ENCODE peak calls at places on chromosomes 7 and 10, in seven cellular contexts. P is hepatocyte, F is mammary epithelial cell, U is PC-3, O is GM23338, G is fibroblast of lung, D is GM23248. R is an unnamed sample.

GRCh38 chr7:144670251-144670650 is 165.6 kb downstream of the TPK1 start:
- DNase-seq in O (peak; percentile 21), P (peak; percentile 42), F (peak; percentile 33), G (peak; percentile 53), U (peak; percentile 48), D (peak; percentile 17), R (no peak)

GRCh38 chr7:5679741-5680473 is 101.6 kb downstream of the RNF216 start:
- DNase-seq in D (no peak), U (no peak), O (no peak), P (no peak), F (no peak), G (no peak), R (no peak)

GRCh38 chr7:26843696-26844095 is 20.7 kb downstream of the SKAP2 start:
- DNase-seq in U (peak; percentile 50), D (peak; percentile 40), O (peak; percentile 60), F (peak; percentile 16), P (no peak), G (peak; percentile 61), R (no peak)

GRCh38 chr10:31765546-31765945 is 163.1 kb downstream of the ARHGAP12 start:
- DNase-seq in P (no peak), U (no peak), G (no peak), O (no peak), F (no peak), D (peak; percentile 74), R (no peak)

GRCh38 chr7:70177166-70177565 is 578.9 kb downstream of the AUTS2 start:
- DNase-seq in F (no peak), U (no peak), P (no peak), O (no peak), D (peak; percentile 93), G (no peak), R (no peak)

GRCh38 chr10:110827872-110828271 is 43.9 kb upstream of the PDCD4 start:
- DNase-seq in O (no peak), F (no peak), P (no peak), D (no peak), G (no peak), U (no peak), R (no peak)

GRCh38 chr7:33108931-33109757 is at the start of gene RP9:
- DNase-seq in G (peak; percentile 45), P (peak; percentile 91), O (peak; percentile 95), U (peak; percentile 71), F (peak; percentile 60), D (peak; percentile 87), R (peak; percentile 99)

GRCh38 chr7:116357776-116358670 is 141.5 kb upstream of the CAV2 start:
- DNase-seq in F (peak; percentile 55), G (peak; percentile 60), U (peak; percentile 72), P (no peak), D (peak; percentile 50), O (no peak), R (no peak)

GRCh38 chr7:20219446-20220292 is 2.5 kb upstream of the MACC1 start:
- DNase-seq in F (peak; percentile 91), D (peak; percentile 71), O (peak; percentile 26), P (peak; percentile 85), U (peak; percentile 90), G (peak; percentile 98), R (no peak)

GRCh38 chr10:27393961-27394360 is 110.1 kb upstream of the RAB18 start:
- DNase-seq in G (no peak), U (no peak), P (no peak), F (no peak), O (no peak), D (no peak), R (no peak)

GRCh38 chr10:70901276-70901878 is 13.0 kb upstream of the PCBD1 start:
- DNase-seq in O (no peak), F (no peak), G (no peak), P (no peak), D (no peak), U (no peak), R (no peak)

GRCh38 chr10:84177541-84178386 is 4.2 kb downstream of the GPR15LG start:
- DNase-seq in P (no peak), F (no peak), O (no peak), D (no peak), U (no peak), G (no peak), R (no peak)

GRCh38 chr10:84178387-84178697 is 4.7 kb downstream of the GPR15LG start:
- DNase-seq in G (no peak), U (no peak), F (no peak), D (no peak), O (no peak), P (no peak), R (no peak)

GRCh38 chr10:84175436-84175835 is 1.8 kb downstream of the GPR15LG start:
- DNase-seq in P (no peak), F (no peak), O (no peak), G (no peak), U (no peak), D (no peak), R (no peak)

GRCh38 chr10:84176351-84176750 is 2.8 kb downstream of the GPR15LG start:
- DNase-seq in U (no peak), D (no peak), O (no peak), G (no peak), F (no peak), P (no peak), R (no peak)

DNA sequence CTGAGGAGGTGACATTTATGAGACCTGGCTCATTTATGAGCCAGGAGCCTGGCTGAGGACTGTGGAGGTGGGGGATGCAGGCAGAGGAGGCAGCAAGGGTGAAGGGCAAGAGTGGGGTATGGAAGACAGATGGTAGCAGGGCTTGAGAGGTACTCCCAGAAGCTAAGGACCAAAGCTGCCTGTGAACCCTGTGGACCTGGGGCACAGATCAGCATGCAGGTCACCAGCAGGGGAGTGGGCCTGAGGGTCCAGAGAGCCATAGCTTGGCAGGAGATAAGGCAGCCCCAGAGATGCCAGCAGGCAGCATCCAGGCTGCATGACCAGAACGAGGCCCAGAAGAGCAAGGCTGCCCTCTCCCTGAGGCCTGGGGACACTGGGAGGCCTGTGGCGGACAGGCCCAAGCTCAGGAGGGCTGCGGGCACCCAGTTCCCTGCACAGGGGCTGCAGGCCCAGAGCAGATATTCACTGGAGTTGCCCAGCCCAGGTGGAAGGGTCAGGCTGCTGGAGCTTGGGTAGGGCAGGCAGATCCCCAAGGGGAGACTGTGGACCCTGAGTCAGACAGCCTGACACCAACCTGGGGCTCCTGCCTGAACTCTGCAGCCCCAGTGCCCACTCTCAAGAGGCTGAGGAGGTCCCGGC is 3.4 kb downstream of the GPR15LG start:
- DNase-seq in G (no peak), F (no peak), P (no peak), O (no peak), U (no peak), D (no peak), R (no peak)
- H2AFZ ChIP-seq in G (no peak overlapping the region), F (no peak overlapping the region), P (no peak overlapping the region), O (peak overlapping the region; percentile 47), U (no peak overlapping the region), D (no peak overlapping the region), R (no peak overlapping the region)

DNA sequence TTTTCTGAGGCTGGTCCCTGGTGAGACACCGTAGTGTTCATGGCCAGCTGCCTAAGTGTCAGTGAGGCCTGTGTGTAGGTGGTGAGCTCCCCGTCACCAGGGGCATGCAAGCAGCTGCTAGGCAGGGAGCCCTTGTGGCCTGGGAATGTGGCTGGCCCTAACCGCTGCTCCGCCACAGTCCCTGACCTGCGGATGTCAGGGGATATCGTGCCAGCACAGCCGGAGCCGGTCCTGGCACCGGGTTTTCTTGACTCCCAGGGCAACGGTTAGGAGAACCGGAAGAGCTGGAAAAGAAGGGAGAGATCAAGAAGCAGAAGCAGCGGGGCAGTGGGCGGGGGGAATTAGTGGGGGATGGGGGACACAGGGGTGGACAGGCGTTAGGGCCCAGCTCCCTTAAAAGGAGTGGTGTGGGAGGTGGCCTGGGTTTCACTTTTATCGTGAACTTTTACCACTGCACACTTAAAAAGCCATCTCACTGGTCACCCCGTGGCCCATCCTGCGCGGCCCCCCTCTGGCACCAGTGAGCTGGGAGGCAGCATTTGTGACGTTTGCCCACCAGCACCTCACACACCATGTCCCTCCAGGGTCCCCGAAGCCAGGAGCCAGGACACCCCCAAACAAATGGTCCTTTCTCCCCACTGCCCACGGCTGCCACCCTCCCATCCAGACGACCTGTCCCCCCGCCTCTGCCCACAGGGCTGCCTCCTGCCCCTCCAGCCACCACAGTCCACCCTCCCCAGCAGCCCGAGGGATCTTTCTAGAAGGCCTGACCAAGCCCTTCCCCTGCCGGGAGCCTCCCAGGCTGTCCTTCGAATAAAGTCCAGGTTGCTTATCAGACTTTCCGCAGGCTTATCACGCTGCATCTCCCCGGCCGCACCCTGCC is 1.7 kb upstream of the MICALL2 start:
- DNase-seq in G (peak; percentile 78), F (peak; percentile 25), P (peak; percentile 81), U (peak; percentile 34), O (peak; percentile 66), D (peak; percentile 69), R (no peak)
- H2AFZ ChIP-seq in G (peak overlapping the region; percentile 27), F (peak overlapping the region; percentile 83), P (no peak overlapping the region), U (no peak overlapping the region), O (no peak overlapping the region), D (no peak overlapping the region), R (peak overlapping the region; percentile 69)

DNA sequence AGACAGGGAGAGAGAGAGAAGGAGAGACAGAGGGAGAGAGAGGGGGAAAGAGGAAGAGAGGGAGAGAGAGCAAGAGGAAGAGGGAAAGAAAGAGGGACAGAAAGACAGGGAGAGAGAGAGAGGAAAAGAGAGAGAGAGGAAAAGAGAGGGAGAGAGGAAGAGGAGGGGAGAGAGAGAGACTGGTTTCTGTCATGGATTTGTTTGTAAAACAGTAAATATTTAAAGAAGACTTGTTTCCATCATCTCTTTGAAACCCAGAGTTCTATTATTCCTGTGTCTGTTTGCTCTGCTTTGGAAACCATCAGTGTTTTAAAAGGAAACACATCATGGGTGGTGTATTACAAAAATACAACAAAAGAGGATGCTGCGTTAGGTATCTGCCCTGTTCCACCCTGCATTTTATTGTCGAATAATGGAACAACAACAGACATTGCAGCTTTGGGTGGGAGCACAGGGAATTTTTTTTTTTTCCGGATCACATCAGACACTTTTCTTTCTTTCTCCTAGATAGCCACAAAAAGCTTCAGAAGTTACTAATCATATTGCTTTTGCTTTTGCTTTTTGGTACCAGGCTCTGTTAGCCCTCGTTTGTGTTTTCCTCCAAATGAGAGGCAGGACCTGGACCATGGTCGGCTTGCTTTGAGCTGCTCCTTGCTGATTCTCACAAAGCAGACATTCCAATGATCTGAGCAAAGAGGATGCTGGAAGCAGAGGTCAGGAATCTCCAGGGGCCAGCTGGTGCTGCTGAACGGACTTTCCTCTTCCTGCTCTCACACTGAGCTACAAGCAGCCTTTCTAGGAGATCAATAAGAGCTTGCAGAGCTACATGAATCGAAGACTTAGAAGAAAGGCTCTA is 150.9 kb upstream of the RSU1 start:
- DNase-seq in P (peak; percentile 42), G (peak; percentile 81), O (peak; percentile 68), F (peak; percentile 49), D (peak; percentile 87), U (peak; percentile 64), R (no peak)
- H2AFZ ChIP-seq in P (no peak overlapping the region), G (peak overlapping the region; percentile 16), O (peak overlapping the region; percentile 85), F (peak overlapping the region; percentile 64), D (peak overlapping the region; percentile 63), U (no peak overlapping the region), R (peak overlapping the region; percentile 87)

GRCh38 chr7:90345548-90346319 is 782 bp upstream of the GTPBP10 start:
- DNase-seq in F (peak; percentile 56), G (peak; percentile 55), U (peak; percentile 37), D (peak; percentile 66), P (peak; percentile 41), O (peak; percentile 40), R (peak; percentile 39)

GRCh38 chr7:90347759-90348158 is 1.2 kb downstream of the GTPBP10 start:
- DNase-seq in F (no peak), O (no peak), U (no peak), D (no peak), G (no peak), P (no peak), R (no peak)

GRCh38 chr7:90346326-90347125 is at the start of gene GTPBP10:
- DNase-seq in P (peak; percentile 98), D (peak; percentile 98), G (peak; percentile 97), F (peak; percentile 90), O (peak; percentile 95), U (peak; percentile 95), R (peak; percentile 96)

GRCh38 chr7:90349305-90349704 is 2.8 kb downstream of the GTPBP10 start:
- DNase-seq in O (no peak), D (no peak), G (no peak), P (no peak), U (no peak), F (no peak), R (no peak)

GRCh38 chr7:90345016-90345415 is 1.5 kb upstream of the GTPBP10 start:
- DNase-seq in P (no peak), F (no peak), U (no peak), O (no peak), G (no peak), D (no peak), R (no peak)
- H2AFZ ChIP-seq in P (peak overlapping the region; percentile 95), F (peak overlapping the region; percentile 99), U (peak overlapping the region; percentile 99), O (peak overlapping the region; percentile 87), G (peak overlapping the region; percentile 86), D (peak overlapping the region; percentile 98), R (peak overlapping the region; percentile 100)

R was measured in SK-N-SH.